ENCODE peak calls at places on chromosomes 11 and 22, in six cellular contexts. T, A, P, Z, R and D are unnamed samples. For H3K27me3, the result is how much of the 10 kb centered on the place peaks cover.

GRCh38 chr11:117315285-117316196 is 515 bp downstream of the BACE1 start:
- DNase-seq in Z (no peak), T (peak), A (no peak), R (no peak), P (peak), D (no peak)

GRCh38 chr11:59802639-59803176 is 7.9 kb downstream of the MRPL16 start:
- DNase-seq in Z (no peak), T (peak), P (peak), R (peak), A (no peak), D (peak)

GRCh38 chr11:92204731-92205130 is 19.9 kb upstream of the FAT3 start:
- DNase-seq in Z (peak), R (peak), A (no peak), P (no peak), T (no peak), D (no peak)

GRCh38 chr11:111460752-111461305 is 51.4 kb downstream of the BTG4 start:
- DNase-seq in R (peak), T (no peak), A (no peak), P (no peak), Z (no peak), D (no peak)

GRCh38 chr22:47034076-47034808 is 271.8 kb downstream of the TBC1D22A start:
- DNase-seq in P (no peak), R (no peak), A (no peak), T (no peak), Z (no peak), D (no peak)

GRCh38 chr11:61874460-61874809 is 16.9 kb downstream of the FADS3 start:
- DNase-seq in A (no peak), Z (peak), P (no peak), R (no peak), T (no peak), D (no peak)

GRCh38 chr22:44277404-44278135 is 35.2 kb downstream of the SHISAL1 start:
- DNase-seq in P (no peak), T (no peak), Z (no peak), A (no peak), R (no peak), D (no peak)

GRCh38 chr11:46367244-46367915 is 14.1 kb upstream of the MDK start:
- DNase-seq in P (peak), R (no peak), A (no peak), T (peak), Z (peak), D (no peak)

GRCh38 chr11:31059529-31059928 is 310.0 kb downstream of the DCDC1 start:
- DNase-seq in Z (no peak), R (no peak), P (no peak), T (no peak), A (no peak), D (no peak)

GRCh38 chr11:70135142-70136132 is 57.3 kb downstream of the ANO1 start:
- DNase-seq in R (no peak), T (no peak), A (no peak), P (no peak), Z (peak), D (peak)

GRCh38 chr11:70138403-70138802 is 60.3 kb downstream of the ANO1 start:
- DNase-seq in P (no peak), R (no peak), Z (no peak), T (peak), A (no peak), D (no peak)

GRCh38 chr11:70134490-70134889 is 56.4 kb downstream of the ANO1 start:
- DNase-seq in P (no peak), T (no peak), Z (no peak), A (no peak), R (no peak), D (no peak)

GRCh38 chr11:70139785-70140410 is 61.8 kb downstream of the ANO1 start:
- DNase-seq in T (no peak), Z (no peak), R (no peak), A (no peak), P (no peak), D (no peak)

GRCh38 chr11:70137383-70137782 is 59.3 kb downstream of the ANO1 start:
- DNase-seq in Z (no peak), A (no peak), P (no peak), T (no peak), R (no peak), D (no peak)
- H3K27me3 ChIP-seq in Z (under half), A (under half), P (under half), T (under half), R (under half), D (under half)

GRCh38 chr11:27467181-27467913 is 5.2 kb downstream of the LGR4 start:
- DNase-seq in P (no peak), T (no peak), R (no peak), Z (no peak), A (no peak), D (no peak)

GRCh38 chr11:27462543-27462942 is 10.0 kb downstream of the LGR4 start:
- DNase-seq in A (no peak), T (no peak), R (peak), P (no peak), Z (no peak), D (peak)

GRCh38 chr11:27465629-27466028 is 7.0 kb downstream of the LGR4 start:
- DNase-seq in R (no peak), T (no peak), Z (no peak), A (no peak), P (no peak), D (no peak)

GRCh38 chr11:27466363-27466762 is 6.2 kb downstream of the LGR4 start:
- DNase-seq in R (no peak), Z (no peak), P (no peak), A (no peak), T (no peak), D (no peak)

DNA sequence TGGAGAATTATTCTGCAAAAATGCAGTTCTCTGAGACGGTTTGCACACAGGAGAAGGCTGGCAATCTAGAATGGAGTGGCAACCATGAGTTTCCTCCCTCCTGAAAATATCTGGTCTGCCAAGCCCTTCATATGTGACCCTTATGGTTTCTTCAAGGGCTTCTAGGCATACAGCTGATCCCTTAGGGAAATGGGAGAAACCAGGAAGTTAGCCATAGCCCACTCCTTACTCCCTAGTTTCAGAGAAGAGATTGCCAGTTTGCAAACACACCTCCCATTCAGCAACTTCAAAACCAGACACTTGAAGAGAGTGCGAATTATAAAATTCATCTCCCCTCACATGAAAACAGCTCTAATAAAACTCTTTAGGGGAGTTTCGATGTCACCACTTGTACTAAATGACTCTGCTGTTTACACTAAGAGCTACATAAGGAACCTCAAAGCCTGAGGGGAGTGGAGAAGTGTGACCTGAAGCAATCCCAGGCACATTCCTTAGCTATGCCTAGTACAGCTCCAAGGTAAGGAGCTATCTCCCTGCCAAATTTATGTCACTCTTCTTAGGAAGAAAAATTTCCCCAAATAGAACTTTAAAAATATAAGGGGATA is 8.3 kb downstream of the LGR4 start:
- DNase-seq in Z (no peak), T (peak), P (no peak), A (no peak), R (peak), D (no peak)
- H3K27me3 ChIP-seq in Z (under half), T (under half), P (under half), A (under half), R (under half), D (under half)

GRCh38 chr11:124152770-124153407 is 30.3 kb upstream of the OR10D3 start:
- DNase-seq in P (no peak), T (no peak), Z (no peak), A (no peak), R (no peak), D (no peak)
- H3K27me3 ChIP-seq in P (under half), T (under half), Z (under half), A (under half), R (under half), D (under half)

DNA sequence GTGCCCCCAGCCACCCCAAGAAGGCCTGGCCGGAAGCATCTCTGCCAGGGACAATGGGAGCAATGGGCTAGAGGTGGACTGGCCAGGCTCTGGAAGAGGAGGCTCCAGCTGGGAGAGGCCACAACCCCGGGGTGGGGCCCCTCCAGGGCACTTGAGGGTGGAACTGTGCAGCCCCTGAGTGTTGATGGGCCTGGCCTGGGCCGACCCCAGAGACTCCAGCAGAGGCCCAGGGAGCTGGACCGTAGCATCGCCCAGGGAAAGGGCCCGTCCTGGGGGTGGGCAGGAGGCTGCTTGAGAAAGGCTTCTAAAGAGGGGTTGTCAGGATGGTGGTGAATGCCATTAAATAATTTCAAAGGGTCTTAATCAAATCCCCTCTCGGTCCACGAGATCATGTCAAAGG is 30.4 kb downstream of the CDKN1C start:
- DNase-seq in T (no peak), P (no peak), R (no peak), Z (no peak), A (no peak), D (no peak)
- H3K27me3 ChIP-seq in T (under half), P (under half), R (under half), Z (under half), A (under half), D (under half)

GRCh38 chr11:114031599-114032320 is 27.8 kb upstream of the ZBTB16 start:
- DNase-seq in Z (no peak), T (no peak), R (no peak), A (no peak), P (no peak), D (no peak)
- H3K27me3 ChIP-seq in Z (under half), T (under half), R (under half), A (under half), P (under half), D (under half)